ENCODE peak calls at places on chromosomes 13 and 19, in five cellular contexts. One of them, this sample, is unnamed. For H3K4me1, the result is how much of the 10 kb centered on the place peaks cover.

GRCh38 chr19:574658-575526 is 2.5 kb downstream of the BSG start:
- DNase-seq in CD8-positive, alpha-beta T cell: no peak
- DNase-seq in heart right ventricle: peak
- DNase-seq in mammary epithelial cell: no peak
- DNase-seq in CD4-positive, alpha-beta memory T cell: no peak
- DNase-seq in this sample: peak

GRCh38 chr19:4969772-4970531 is 1.0 kb downstream of the KDM4B start:
- DNase-seq in mammary epithelial cell: peak
- DNase-seq in CD8-positive, alpha-beta T cell: no peak
- DNase-seq in heart right ventricle: no peak
- DNase-seq in CD4-positive, alpha-beta memory T cell: peak
- DNase-seq in this sample: peak

GRCh38 chr19:29858000-29858596 is 46.3 kb downstream of the CCNE1 start:
- DNase-seq in CD4-positive, alpha-beta memory T cell: peak
- DNase-seq in CD8-positive, alpha-beta T cell: no peak
- DNase-seq in mammary epithelial cell: no peak
- DNase-seq in heart right ventricle: no peak
- DNase-seq in this sample: peak

GRCh38 chr13:48263196-48263595 is 30.2 kb downstream of the ITM2B start:
- DNase-seq in heart right ventricle: no peak
- DNase-seq in CD8-positive, alpha-beta T cell: no peak
- DNase-seq in mammary epithelial cell: peak
- DNase-seq in CD4-positive, alpha-beta memory T cell: no peak
- DNase-seq in this sample: peak

GRCh38 chr13:28353679-28354078 is 141.2 kb downstream of the FLT1 start:
- DNase-seq in CD4-positive, alpha-beta memory T cell: no peak
- DNase-seq in CD8-positive, alpha-beta T cell: no peak
- DNase-seq in mammary epithelial cell: no peak
- DNase-seq in heart right ventricle: no peak
- DNase-seq in this sample: no peak

GRCh38 chr13:77429320-77430142 is 102.6 kb upstream of the MYCBP2 start:
- DNase-seq in mammary epithelial cell: peak
- DNase-seq in CD4-positive, alpha-beta memory T cell: no peak
- DNase-seq in heart right ventricle: no peak
- DNase-seq in CD8-positive, alpha-beta T cell: no peak
- DNase-seq in this sample: no peak

GRCh38 chr19:28258794-28259193 is 954.2 kb downstream of the UQCRFS1 start:
- DNase-seq in CD4-positive, alpha-beta memory T cell: no peak
- DNase-seq in mammary epithelial cell: no peak
- DNase-seq in CD8-positive, alpha-beta T cell: no peak
- DNase-seq in heart right ventricle: no peak
- DNase-seq in this sample: no peak

GRCh38 chr19:40223135-40223822 is 3.2 kb downstream of the CCNP start:
- DNase-seq in heart right ventricle: no peak
- DNase-seq in mammary epithelial cell: no peak
- DNase-seq in CD4-positive, alpha-beta memory T cell: peak
- DNase-seq in CD8-positive, alpha-beta T cell: no peak
- DNase-seq in this sample: peak

GRCh38 chr19:10001899-10002298 is 8.4 kb downstream of the COL5A3 start:
- DNase-seq in heart right ventricle: peak
- DNase-seq in CD4-positive, alpha-beta memory T cell: no peak
- DNase-seq in CD8-positive, alpha-beta T cell: no peak
- DNase-seq in mammary epithelial cell: no peak
- DNase-seq in this sample: peak

GRCh38 chr19:2139385-2140192 is 11.8 kb downstream of the AP3D1 start:
- DNase-seq in CD4-positive, alpha-beta memory T cell: no peak
- DNase-seq in mammary epithelial cell: no peak
- DNase-seq in heart right ventricle: no peak
- DNase-seq in CD8-positive, alpha-beta T cell: no peak
- DNase-seq in this sample: no peak

GRCh38 chr13:23534090-23534489 is 36.1 kb upstream of the TNFRSF19 start:
- DNase-seq in heart right ventricle: no peak
- DNase-seq in mammary epithelial cell: no peak
- DNase-seq in CD4-positive, alpha-beta memory T cell: no peak
- DNase-seq in CD8-positive, alpha-beta T cell: no peak
- DNase-seq in this sample: no peak

GRCh38 chr13:41458939-41459753 is 1.8 kb downstream of the RGCC start:
- DNase-seq in mammary epithelial cell: peak
- DNase-seq in CD8-positive, alpha-beta T cell: no peak
- DNase-seq in heart right ventricle: peak
- DNase-seq in CD4-positive, alpha-beta memory T cell: peak
- DNase-seq in this sample: peak
- H3K4me1 ChIP-seq in mammary epithelial cell: under half
- H3K4me1 ChIP-seq in CD8-positive, alpha-beta T cell: under half
- H3K4me1 ChIP-seq in heart right ventricle: under half
- H3K4me1 ChIP-seq in CD4-positive, alpha-beta memory T cell: half or more
- H3K4me1 ChIP-seq in this sample: under half

GRCh38 chr19:55657004-55657747 is 2.3 kb downstream of the U2AF2 start:
- DNase-seq in heart right ventricle: no peak
- DNase-seq in CD8-positive, alpha-beta T cell: no peak
- DNase-seq in mammary epithelial cell: peak
- DNase-seq in CD4-positive, alpha-beta memory T cell: no peak
- DNase-seq in this sample: peak
- H3K27ac ChIP-seq in heart right ventricle: no peak
- H3K27ac ChIP-seq in CD8-positive, alpha-beta T cell: peak
- H3K27ac ChIP-seq in mammary epithelial cell: peak
- H3K27ac ChIP-seq in CD4-positive, alpha-beta memory T cell: peak
- H3K27ac ChIP-seq in this sample: no peak

GRCh38 chr13:72960541-72960940 is 98.3 kb upstream of the KLF5 start:
- DNase-seq in CD8-positive, alpha-beta T cell: no peak
- DNase-seq in CD4-positive, alpha-beta memory T cell: no peak
- DNase-seq in heart right ventricle: no peak
- DNase-seq in mammary epithelial cell: peak
- DNase-seq in this sample: peak
- H3K4me3 ChIP-seq in CD8-positive, alpha-beta T cell: no peak
- H3K4me3 ChIP-seq in CD4-positive, alpha-beta memory T cell: no peak
- H3K4me3 ChIP-seq in heart right ventricle: no peak
- H3K4me3 ChIP-seq in mammary epithelial cell: no peak
- H3K4me3 ChIP-seq in this sample: no peak

DNA sequence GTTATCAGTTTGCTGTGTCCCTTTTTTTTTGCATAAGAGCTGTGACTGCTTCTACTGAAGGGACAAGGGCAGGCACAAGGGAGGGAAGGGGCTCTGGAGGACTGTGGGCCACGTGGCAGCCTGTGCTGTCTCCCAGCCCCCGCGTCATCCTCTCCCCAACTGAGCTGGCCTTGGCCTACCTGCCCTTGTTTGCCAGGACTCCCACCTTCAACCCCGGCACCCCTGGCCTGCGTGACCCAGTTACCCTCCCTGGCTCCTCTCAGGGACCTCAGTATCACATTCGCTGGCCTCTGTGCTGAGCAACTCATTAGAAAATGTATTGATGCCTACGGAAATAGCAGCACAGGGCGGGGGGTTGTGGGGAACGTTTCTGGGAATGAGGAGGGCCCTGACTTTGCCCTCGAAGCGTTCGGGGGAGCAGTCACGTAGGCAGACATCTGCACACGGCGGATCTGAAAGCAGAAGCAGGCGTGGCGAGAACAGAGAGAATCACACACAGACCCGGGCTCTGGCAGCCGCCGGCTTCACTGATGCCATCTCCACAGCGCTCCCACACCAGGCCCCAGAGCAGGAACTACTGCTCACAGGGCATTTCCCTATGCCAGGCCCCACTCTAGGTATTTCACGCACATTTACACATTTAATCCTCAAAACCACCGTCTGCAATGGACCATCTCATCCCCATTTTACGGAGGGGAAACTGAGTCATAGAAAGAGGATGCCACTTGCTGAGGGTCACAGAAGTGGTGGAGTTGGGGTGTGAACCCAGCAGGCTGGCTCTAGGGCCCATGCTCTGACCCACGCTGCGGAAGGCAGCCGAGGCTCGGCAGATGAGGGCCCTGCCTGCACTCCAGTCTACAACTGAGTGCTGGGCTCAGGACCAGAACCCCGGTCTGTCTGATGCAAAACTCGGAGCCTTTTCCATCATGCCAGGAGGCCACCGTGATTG is 5.7 kb upstream of the ATF5 start:
- DNase-seq in CD4-positive, alpha-beta memory T cell: no peak
- DNase-seq in heart right ventricle: no peak
- DNase-seq in mammary epithelial cell: no peak
- DNase-seq in CD8-positive, alpha-beta T cell: no peak
- DNase-seq in this sample: no peak
- H3K4me1 ChIP-seq in CD4-positive, alpha-beta memory T cell: under half
- H3K4me1 ChIP-seq in heart right ventricle: under half
- H3K4me1 ChIP-seq in mammary epithelial cell: under half
- H3K4me1 ChIP-seq in CD8-positive, alpha-beta T cell: under half
- H3K4me1 ChIP-seq in this sample: under half

DNA sequence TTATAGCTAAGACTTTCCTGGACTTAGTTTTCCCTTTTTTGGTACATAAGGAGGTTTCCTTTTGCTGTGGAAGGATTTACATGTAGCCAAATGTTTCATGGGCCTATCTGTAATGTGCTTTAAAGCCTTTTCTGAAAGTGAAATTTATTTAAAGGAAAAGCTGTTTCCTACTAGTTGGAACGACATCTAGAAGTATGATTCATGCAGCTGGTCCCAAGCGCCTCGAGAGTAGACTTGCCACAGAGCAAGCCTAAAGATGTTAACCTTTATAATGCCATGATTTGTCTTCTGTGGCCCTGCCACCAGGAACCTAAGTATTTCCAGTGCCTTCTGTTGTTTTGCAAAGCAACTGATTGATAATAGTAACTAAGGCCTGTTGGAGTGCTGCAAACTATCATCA is 390.3 kb downstream of the DLEU7 start:
- DNase-seq in heart right ventricle: no peak
- DNase-seq in mammary epithelial cell: no peak
- DNase-seq in CD8-positive, alpha-beta T cell: no peak
- DNase-seq in CD4-positive, alpha-beta memory T cell: no peak
- DNase-seq in this sample: no peak
- H3K27ac ChIP-seq in heart right ventricle: no peak
- H3K27ac ChIP-seq in mammary epithelial cell: no peak
- H3K27ac ChIP-seq in CD8-positive, alpha-beta T cell: no peak
- H3K27ac ChIP-seq in CD4-positive, alpha-beta memory T cell: no peak
- H3K27ac ChIP-seq in this sample: no peak

DNA sequence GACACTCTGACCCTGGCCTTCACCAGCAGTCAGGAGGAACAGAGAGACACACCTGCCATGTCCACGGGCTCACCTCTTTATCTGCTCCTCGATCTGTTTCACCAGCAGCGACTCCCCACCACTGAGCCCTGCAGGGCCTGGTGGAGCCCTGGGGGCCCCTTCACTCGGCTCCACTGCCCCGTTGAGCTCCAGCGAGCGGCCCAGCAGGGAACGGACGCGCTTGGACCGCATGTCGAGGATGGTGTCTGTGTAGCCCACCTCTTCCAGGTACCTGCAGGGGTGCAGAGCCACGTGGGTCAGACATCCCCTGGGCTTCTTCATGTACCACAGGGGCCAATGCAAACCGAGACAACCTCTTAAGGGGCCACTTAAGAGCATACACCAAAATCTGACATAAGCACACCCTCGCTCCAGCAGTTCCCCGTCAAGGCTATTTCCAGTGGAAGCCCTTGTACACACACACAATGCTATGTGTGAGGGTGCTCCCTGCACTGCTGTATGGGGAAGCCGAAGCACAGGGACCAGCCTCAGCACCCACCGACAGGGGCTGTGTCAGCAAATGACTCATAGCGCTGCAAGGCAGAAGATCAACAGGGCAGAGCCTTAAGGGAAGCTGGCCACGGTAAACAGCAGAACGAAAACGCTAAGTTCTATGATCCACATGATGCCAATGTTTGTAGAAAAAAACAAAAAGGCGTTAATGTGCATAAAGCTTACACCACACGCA is 12.7 kb upstream of the FKRP start:
- DNase-seq in heart right ventricle: no peak
- DNase-seq in mammary epithelial cell: no peak
- DNase-seq in CD8-positive, alpha-beta T cell: no peak
- DNase-seq in CD4-positive, alpha-beta memory T cell: no peak
- DNase-seq in this sample: no peak
- H3K4me3 ChIP-seq in heart right ventricle: no peak
- H3K4me3 ChIP-seq in mammary epithelial cell: no peak
- H3K4me3 ChIP-seq in CD8-positive, alpha-beta T cell: no peak
- H3K4me3 ChIP-seq in CD4-positive, alpha-beta memory T cell: no peak
- H3K4me3 ChIP-seq in this sample: no peak

GRCh38 chr19:20271215-20271926 is 104.4 kb downstream of the ZNF486 start:
- DNase-seq in heart right ventricle: no peak
- DNase-seq in mammary epithelial cell: no peak
- DNase-seq in CD8-positive, alpha-beta T cell: no peak
- DNase-seq in CD4-positive, alpha-beta memory T cell: no peak
- DNase-seq in this sample: no peak
- H3K4me1 ChIP-seq in heart right ventricle: under half
- H3K4me1 ChIP-seq in mammary epithelial cell: under half
- H3K4me1 ChIP-seq in CD8-positive, alpha-beta T cell: under half
- H3K4me1 ChIP-seq in CD4-positive, alpha-beta memory T cell: under half
- H3K4me1 ChIP-seq in this sample: under half

DNA sequence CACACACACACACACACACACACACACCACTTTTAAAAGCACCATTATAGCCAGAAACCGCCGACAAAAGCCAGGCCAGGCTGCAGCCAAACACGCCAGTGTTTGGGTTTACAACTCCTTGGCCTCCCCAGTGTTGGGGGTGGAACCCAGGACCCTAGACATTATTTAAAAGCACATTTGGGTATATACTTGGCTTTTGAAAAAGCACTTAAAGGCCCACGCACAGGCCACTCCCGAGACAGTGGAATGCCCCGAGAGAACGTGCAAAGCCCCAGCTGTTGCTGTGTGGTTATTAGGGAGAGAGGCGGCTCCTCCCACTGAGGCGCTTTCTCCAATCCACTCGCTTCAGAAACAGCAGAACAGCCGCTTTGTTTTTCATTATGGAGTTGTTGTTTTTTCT is 38.2 kb downstream of the GGACT start:
- DNase-seq in heart right ventricle: no peak
- DNase-seq in mammary epithelial cell: no peak
- DNase-seq in CD8-positive, alpha-beta T cell: no peak
- DNase-seq in CD4-positive, alpha-beta memory T cell: no peak
- DNase-seq in this sample: no peak
- H3K27ac ChIP-seq in heart right ventricle: no peak
- H3K27ac ChIP-seq in mammary epithelial cell: no peak
- H3K27ac ChIP-seq in CD8-positive, alpha-beta T cell: no peak
- H3K27ac ChIP-seq in CD4-positive, alpha-beta memory T cell: no peak
- H3K27ac ChIP-seq in this sample: no peak